ENCODE peak calls at places on chromosome 7, in four cellular contexts. S is adipocyte, A is neural progenitor cell, F is fibroblast of mammary gland. G is an unnamed sample.

GRCh38 chr7:117597755-117598154 is 117.9 kb downstream of the CFTR start:
- DNase-seq in S (no peak), A (peak), F (no peak), G (peak)

GRCh38 chr7:98470131-98470985 is 69.5 kb upstream of the BAIAP2L1 start:
- DNase-seq in S (peak), A (peak), F (no peak), G (no peak)

GRCh38 chr7:75866497-75867389 is 12.1 kb upstream of the RHBDD2 start:
- DNase-seq in S (peak), A (peak), F (peak), G (peak)

GRCh38 chr7:111090834-111091233 is at the start of gene LRRN3:
- DNase-seq in S (peak), A (peak), F (peak), G (no peak)

GRCh38 chr7:101723835-101724234 is 93.6 kb upstream of the CUX1 start:
- DNase-seq in S (no peak), A (no peak), F (no peak), G (no peak)

GRCh38 chr7:22565315-22565811 is 65.4 kb upstream of the STEAP1B start:
- DNase-seq in S (peak), A (no peak), F (peak), G (no peak)

GRCh38 chr7:111229181-111229740 is 138.3 kb downstream of the LRRN3 start:
- DNase-seq in S (no peak), A (no peak), F (no peak), G (no peak)

GRCh38 chr7:41825927-41826480 is 123.1 kb upstream of the INHBA start:
- DNase-seq in S (peak), A (no peak), F (no peak), G (no peak)

GRCh38 chr7:98294798-98295382 is 13.4 kb downstream of the BRI3 start:
- DNase-seq in S (peak), A (peak), F (peak), G (no peak)

GRCh38 chr7:106317971-106318370 is 33.2 kb upstream of the NAMPT start:
- DNase-seq in S (no peak), A (no peak), F (peak), G (no peak)

GRCh38 chr7:155248366-155248756 is 49.3 kb upstream of the INSIG1 start:
- DNase-seq in S (no peak), A (no peak), F (no peak), G (no peak)

GRCh38 chr7:104137971-104138370 is 69.8 kb downstream of the ORC5 start:
- DNase-seq in S (peak), A (peak), F (peak), G (no peak)

GRCh38 chr7:35336444-35336843 is 82.5 kb upstream of the TBX20 start:
- DNase-seq in S (no peak), A (no peak), F (no peak), G (no peak)

GRCh38 chr7:12467837-12468236 is 64.2 kb upstream of the VWDE start:
- DNase-seq in S (no peak), A (no peak), F (no peak), G (no peak)

GRCh38 chr7:12474035-12474434 is 70.4 kb upstream of the VWDE start:
- DNase-seq in S (no peak), A (no peak), F (no peak), G (no peak)

GRCh38 chr7:12475362-12476063 is 71.8 kb upstream of the VWDE start:
- DNase-seq in S (peak), A (peak), F (peak), G (no peak)

DNA sequence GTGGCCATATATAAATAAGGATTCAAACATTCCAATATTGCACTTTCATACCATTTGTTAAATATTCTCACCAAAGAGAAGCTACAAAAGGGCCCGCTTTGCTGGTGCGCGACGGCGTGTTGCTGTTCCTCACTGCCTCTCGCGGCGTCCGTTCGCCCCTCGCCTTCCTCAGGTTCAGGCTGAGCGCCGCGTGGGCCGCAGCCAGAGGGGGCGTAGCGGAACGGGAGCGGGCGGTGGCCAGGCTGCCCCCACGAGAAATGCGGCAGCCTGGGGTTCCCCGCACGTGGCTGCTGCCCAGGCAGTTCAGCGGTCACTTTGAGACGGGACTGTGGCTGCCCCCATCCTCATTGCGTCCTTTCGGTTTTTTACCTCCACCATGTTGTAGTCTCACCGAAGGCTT is 67.3 kb upstream of the VWDE start:
- DNase-seq in S (no peak), A (no peak), F (no peak), G (no peak)
- H3K4me3 ChIP-seq in S (no peak), A (no peak), F (no peak), G (no peak)

DNA sequence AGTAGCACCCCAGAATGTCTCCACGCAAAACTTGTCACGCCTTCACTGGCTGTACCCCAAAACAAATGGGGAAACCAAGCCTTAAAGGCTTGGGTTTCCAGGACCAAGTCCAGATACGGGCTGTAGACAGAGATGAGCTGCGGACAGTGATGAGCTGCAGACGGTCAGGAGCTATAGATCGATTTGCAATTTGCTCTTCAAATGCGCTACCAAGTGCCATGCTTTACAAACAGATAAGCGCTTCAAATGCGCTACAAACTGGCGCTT is 658 bp upstream of the SGCE start:
- DNase-seq in S (no peak), A (no peak), F (no peak), G (no peak)
- H3K4me3 ChIP-seq in S (peak), A (peak), F (peak), G (no peak)

GRCh38 chr7:27190284-27190748 is 5.3 kb upstream of the HOXA11 start:
- DNase-seq in S (no peak), A (no peak), F (no peak), G (no peak)
- H3K4me3 ChIP-seq in S (no peak), A (no peak), F (no peak), G (no peak)

DNA sequence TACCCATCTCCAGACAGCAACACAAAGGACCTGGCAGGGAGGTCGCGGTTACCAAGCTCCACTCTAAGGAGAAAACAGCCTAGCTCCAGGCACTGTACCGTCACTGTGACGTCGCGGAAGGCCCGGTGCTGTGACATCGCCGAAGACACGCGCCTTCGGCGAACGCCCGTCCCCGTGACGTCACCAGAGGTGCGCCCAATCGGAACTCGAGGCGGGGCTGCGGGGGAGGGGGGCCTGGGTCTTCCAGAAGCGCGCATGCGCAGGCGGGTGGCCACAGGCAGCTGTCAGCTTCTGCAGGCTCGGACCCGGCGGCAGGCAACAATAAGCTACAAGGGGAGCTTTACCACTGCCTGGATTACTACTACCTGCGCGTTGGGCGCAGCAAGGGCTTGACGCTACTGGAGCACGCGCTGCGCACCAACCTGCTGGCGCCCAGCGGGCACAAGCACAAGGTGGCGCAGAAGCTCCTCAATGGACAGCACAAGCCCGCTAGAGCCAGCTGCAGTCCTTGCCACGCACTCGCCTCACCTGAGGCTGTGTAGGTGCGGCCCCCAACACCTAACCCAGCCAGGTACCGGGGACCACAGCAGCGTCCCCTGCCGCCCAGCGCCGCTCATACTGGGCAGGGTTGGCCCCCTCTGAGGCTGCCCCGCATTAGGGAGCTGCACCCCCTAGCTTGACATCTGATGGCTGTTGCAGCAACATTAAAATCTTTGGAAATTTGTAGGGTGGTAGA is 208.4 kb downstream of the TPST1 start:
- DNase-seq in S (peak), A (peak), F (peak), G (no peak)
- H3K4me3 ChIP-seq in S (peak), A (peak), F (peak), G (no peak)

GRCh38 chr7:151115121-151115835 is 29.0 kb downstream of the AGAP3 start:
- DNase-seq in S (peak), A (peak), F (peak), G (no peak)
- H3K4me3 ChIP-seq in S (no peak), A (peak), F (no peak), G (peak)

GRCh38 chr7:107332488-107333269 is 137.2 kb upstream of the GPR22 start:
- DNase-seq in S (no peak), A (no peak), F (no peak), G (peak)
- H3K4me3 ChIP-seq in S (no peak), A (no peak), F (no peak), G (no peak)

GRCh38 chr7:2802082-2802481 is 42.0 kb downstream of the GNA12 start:
- DNase-seq in S (peak), A (no peak), F (peak), G (no peak)
- H3K4me3 ChIP-seq in S (peak), A (no peak), F (no peak), G (no peak)

GRCh38 chr7:32059289-32060045 is 10.7 kb downstream of the PDE1C start:
- DNase-seq in S (peak), A (no peak), F (peak), G (no peak)
- H3K4me3 ChIP-seq in S (peak), A (no peak), F (no peak), G (no peak)

DNA sequence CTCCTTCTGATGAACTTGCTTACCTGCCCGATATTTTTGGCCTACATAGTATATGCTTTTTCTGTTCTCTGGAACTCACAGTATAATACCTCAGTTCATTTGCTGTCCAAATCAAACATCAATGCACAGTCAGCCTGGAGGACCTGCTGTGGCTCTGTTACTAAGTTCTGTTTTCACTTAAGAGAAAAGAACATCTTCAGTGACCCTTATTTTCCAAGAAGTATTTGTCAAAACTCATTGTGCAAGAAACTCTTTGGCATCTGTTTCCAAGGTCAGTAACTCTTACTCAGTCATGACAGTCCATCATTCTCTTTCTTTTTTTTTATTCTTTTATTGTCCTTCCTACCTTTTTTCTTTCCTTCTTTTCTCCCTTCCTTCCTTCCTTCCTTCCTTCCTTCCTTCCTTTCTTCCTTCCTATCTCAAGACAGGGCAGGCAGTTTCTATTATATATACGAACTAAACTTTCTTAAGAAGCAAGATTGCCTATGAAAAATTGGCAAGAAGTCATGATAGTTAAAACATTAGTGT is 37.8 kb upstream of the SEM1 start:
- DNase-seq in S (peak), A (no peak), F (peak), G (no peak)
- H3K4me3 ChIP-seq in S (no peak), A (no peak), F (no peak), G (no peak)

GRCh38 chr7:27922907-27923306 is 182.9 kb downstream of the TAX1BP1 start:
- DNase-seq in S (no peak), A (no peak), F (no peak), G (no peak)

GRCh38 chr7:27920281-27920946 is 180.5 kb downstream of the TAX1BP1 start:
- DNase-seq in S (no peak), A (no peak), F (no peak), G (no peak)

GRCh38 chr7:27918503-27918902 is 178.5 kb downstream of the TAX1BP1 start:
- DNase-seq in S (no peak), A (no peak), F (no peak), G (no peak)

GRCh38 chr7:27923308-27923980 is 183.5 kb downstream of the TAX1BP1 start:
- DNase-seq in S (no peak), A (no peak), F (no peak), G (no peak)

DNA sequence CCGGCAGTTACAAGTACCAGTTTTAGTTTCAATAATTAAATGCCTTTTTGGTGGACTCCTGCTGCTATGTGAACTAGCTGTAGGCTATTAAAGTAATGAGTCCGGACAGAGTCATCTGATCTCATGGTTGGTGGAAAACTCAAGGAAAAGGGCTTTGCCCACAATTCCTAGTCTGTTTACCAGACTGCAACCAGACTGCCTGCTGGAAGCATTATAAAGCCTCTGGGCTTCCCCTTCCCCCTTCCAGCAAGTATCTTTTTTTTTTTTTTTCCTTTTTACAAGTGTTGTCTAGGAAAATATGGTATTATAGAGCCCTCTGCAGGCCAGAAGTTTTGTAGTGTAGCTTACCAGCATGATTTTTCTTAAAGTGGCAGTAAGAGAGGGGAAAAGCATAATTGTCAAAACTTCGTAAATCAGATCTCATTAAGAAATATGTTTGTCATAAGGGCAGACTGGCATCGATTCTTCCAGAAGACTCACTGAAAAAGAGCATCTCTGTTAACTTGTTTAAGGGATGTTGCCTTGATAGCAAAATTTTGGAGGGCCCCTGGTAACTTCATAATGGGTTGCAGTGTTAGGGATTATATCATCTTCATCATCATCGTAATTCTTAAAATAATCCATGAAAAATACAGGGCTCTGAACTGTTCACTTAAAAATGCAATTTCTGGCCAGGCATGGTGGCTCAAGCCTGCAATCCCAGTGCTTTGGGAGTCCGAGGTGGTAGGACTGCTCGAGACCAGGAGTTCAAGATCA is 181.3 kb downstream of the TAX1BP1 start:
- DNase-seq in S (peak), A (peak), F (peak), G (peak)
- H3K4me3 ChIP-seq in S (peak), A (no peak), F (no peak), G (no peak)

G was measured in Jurkat, Clone E6-1.